ENCODE peak calls at places on chromosome 4, in nine cellular contexts. Z is foreskin melanocyte, Y is HT1080, X is amniotic epithelial cell, G is SJCRH30, P is EL, N is NCI-H345, M is nucleus accumbens, A is head of caudate nucleus. Q is an unnamed sample.

GRCh38 chr4:152385551-152385950 is 150.3 kb downstream of the FBXW7 start:
- DNase-seq in Z (no peak), Y (peak; percentile 13), X (no peak), G (peak; percentile 16), P (no peak), N (no peak), M (no peak), A (no peak), Q (peak; percentile 14)

GRCh38 chr4:123301942-123302341 is 94.7 kb upstream of the SPRY1 start:
- DNase-seq in Z (no peak), Y (no peak), X (no peak), G (no peak), P (no peak), N (no peak), M (no peak), A (no peak), Q (no peak)

GRCh38 chr4:99998062-99998880 is 48.2 kb upstream of the H2AZ1 start:
- DNase-seq in Z (peak; percentile 66), Y (peak; percentile 66), X (peak; percentile 75), G (peak; percentile 41), P (peak; percentile 52), N (peak; percentile 13), M (no peak), A (no peak), Q (peak; percentile 17)

GRCh38 chr4:150224896-150225591 is 146.8 kb downstream of the DCLK2 start:
- DNase-seq in Z (no peak), Y (peak; percentile 80), X (peak; percentile 78), G (no peak), P (peak; percentile 96), N (no peak), M (no peak), A (no peak), Q (no peak)

GRCh38 chr4:3111461-3111860 is 37.0 kb downstream of the HTT start:
- DNase-seq in Z (no peak), Y (peak; percentile 89), X (peak; percentile 71), G (no peak), P (peak; percentile 80), N (no peak), M (no peak), A (no peak), Q (peak; percentile 62)

GRCh38 chr4:156764145-156764544 is 207.5 kb downstream of the PDGFC start:
- DNase-seq in Z (no peak), Y (no peak), X (peak; percentile 82), G (no peak), P (peak; percentile 70), N (no peak), M (no peak), A (no peak), Q (no peak)

GRCh38 chr4:144820115-144820514 is 174.2 kb downstream of the HHIP start:
- DNase-seq in Z (peak; percentile 78), Y (peak; percentile 6), X (peak; percentile 81), G (no peak), P (peak; percentile 72), N (no peak), M (no peak), A (no peak), Q (no peak)

GRCh38 chr4:125316391-125316780 is 1.6 kb downstream of the FAT4 start:
- DNase-seq in Z (no peak), Y (no peak), X (no peak), G (no peak), P (no peak), N (peak; percentile 27), M (no peak), A (peak; percentile 41), Q (peak; percentile 42)

GRCh38 chr4:75867135-75867534 is 35.1 kb downstream of the PPEF2 start:
- DNase-seq in Z (no peak), Y (no peak), X (no peak), G (no peak), P (no peak), N (no peak), M (no peak), A (no peak), Q (no peak)

GRCh38 chr4:184052616-184053015 is 147.5 kb downstream of the STOX2 start:
- DNase-seq in Z (no peak), Y (no peak), X (no peak), G (no peak), P (no peak), N (no peak), M (no peak), A (no peak), Q (no peak)

GRCh38 chr4:1683371-1683902 is 676 bp downstream of the FAM53A start:
- DNase-seq in Z (peak; percentile 57), Y (peak; percentile 37), X (peak; percentile 92), G (no peak), P (peak; percentile 83), N (peak; percentile 4), M (no peak), A (peak; percentile 44), Q (peak; percentile 19)

GRCh38 chr4:8737601-8738279 is 133.9 kb downstream of the HMX1 start:
- DNase-seq in Z (no peak), Y (no peak), X (no peak), G (no peak), P (no peak), N (no peak), M (no peak), A (no peak), Q (no peak)